ENCODE peak calls at places on chromosomes 13 and 19, in eight cellular contexts. One of them, this sample, is unnamed.

GRCh38 chr13:110499621-110500281 is 61.8 kb downstream of the RAB20 start:
- DNase-seq in GM10248: no peak
- DNase-seq in ovary: no peak
- DNase-seq in Right ventricle myocardium superior: no peak
- DNase-seq in Caki2: peak; percentile 75
- DNase-seq in ACHN: no peak
- DNase-seq in stimulated activated CD4-positive, alpha-beta T cell treated with anti-CD3 and anti-CD28 coated beads, TNF-alpha, amount 100 ng/mL, for 48 hours: no peak
- DNase-seq in NCI-H1105: peak; percentile 89
- DNase-seq in this sample: no peak

GRCh38 chr13:35699181-35699580 is 222.7 kb upstream of the MAB21L1 start:
- DNase-seq in ovary: no peak
- DNase-seq in Right ventricle myocardium superior: no peak
- DNase-seq in Caki2: no peak
- DNase-seq in GM10248: no peak
- DNase-seq in stimulated activated CD4-positive, alpha-beta T cell treated with anti-CD3 and anti-CD28 coated beads, TNF-alpha, amount 100 ng/mL, for 48 hours: no peak
- DNase-seq in ACHN: no peak
- DNase-seq in NCI-H1105: no peak
- DNase-seq in this sample: peak; percentile 75

GRCh38 chr13:39676315-39676876 is 20.9 kb downstream of the COG6 start:
- DNase-seq in ovary: no peak
- DNase-seq in stimulated activated CD4-positive, alpha-beta T cell treated with anti-CD3 and anti-CD28 coated beads, TNF-alpha, amount 100 ng/mL, for 48 hours: no peak
- DNase-seq in GM10248: peak; percentile 11
- DNase-seq in Caki2: no peak
- DNase-seq in NCI-H1105: peak; percentile 7
- DNase-seq in ACHN: no peak
- DNase-seq in Right ventricle myocardium superior: no peak
- DNase-seq in this sample: no peak

GRCh38 chr13:42892760-42893159 is 99.3 kb downstream of the EPSTI1 start:
- DNase-seq in GM10248: no peak
- DNase-seq in NCI-H1105: no peak
- DNase-seq in Caki2: no peak
- DNase-seq in stimulated activated CD4-positive, alpha-beta T cell treated with anti-CD3 and anti-CD28 coated beads, TNF-alpha, amount 100 ng/mL, for 48 hours: no peak
- DNase-seq in Right ventricle myocardium superior: no peak
- DNase-seq in ovary: no peak
- DNase-seq in ACHN: no peak
- DNase-seq in this sample: no peak

GRCh38 chr13:49878682-49879081 is 57.5 kb downstream of the SPRYD7 start:
- DNase-seq in ovary: no peak
- DNase-seq in GM10248: no peak
- DNase-seq in stimulated activated CD4-positive, alpha-beta T cell treated with anti-CD3 and anti-CD28 coated beads, TNF-alpha, amount 100 ng/mL, for 48 hours: no peak
- DNase-seq in Caki2: no peak
- DNase-seq in Right ventricle myocardium superior: no peak
- DNase-seq in ACHN: no peak
- DNase-seq in NCI-H1105: no peak
- DNase-seq in this sample: no peak

GRCh38 chr13:30976041-30976440 is 43.6 kb downstream of the TEX26 start:
- DNase-seq in ACHN: no peak
- DNase-seq in stimulated activated CD4-positive, alpha-beta T cell treated with anti-CD3 and anti-CD28 coated beads, TNF-alpha, amount 100 ng/mL, for 48 hours: no peak
- DNase-seq in GM10248: no peak
- DNase-seq in Caki2: no peak
- DNase-seq in NCI-H1105: no peak
- DNase-seq in ovary: no peak
- DNase-seq in Right ventricle myocardium superior: no peak
- DNase-seq in this sample: no peak

GRCh38 chr19:41324921-41325639 is 15.1 kb downstream of the CCDC97 start:
- DNase-seq in ovary: peak; percentile 83
- DNase-seq in GM10248: peak; percentile 33
- DNase-seq in Right ventricle myocardium superior: peak; percentile 80
- DNase-seq in ACHN: no peak
- DNase-seq in NCI-H1105: no peak
- DNase-seq in stimulated activated CD4-positive, alpha-beta T cell treated with anti-CD3 and anti-CD28 coated beads, TNF-alpha, amount 100 ng/mL, for 48 hours: no peak
- DNase-seq in Caki2: peak; percentile 82
- DNase-seq in this sample: peak; percentile 89

GRCh38 chr13:80448725-80449124 is 107.8 kb upstream of the SPRY2 start:
- DNase-seq in ACHN: no peak
- DNase-seq in NCI-H1105: no peak
- DNase-seq in ovary: no peak
- DNase-seq in GM10248: no peak
- DNase-seq in Caki2: no peak
- DNase-seq in stimulated activated CD4-positive, alpha-beta T cell treated with anti-CD3 and anti-CD28 coated beads, TNF-alpha, amount 100 ng/mL, for 48 hours: no peak
- DNase-seq in Right ventricle myocardium superior: no peak
- DNase-seq in this sample: no peak

GRCh38 chr13:44874886-44875630 is 114.2 kb downstream of the NUFIP1 start:
- DNase-seq in stimulated activated CD4-positive, alpha-beta T cell treated with anti-CD3 and anti-CD28 coated beads, TNF-alpha, amount 100 ng/mL, for 48 hours: no peak
- DNase-seq in ACHN: no peak
- DNase-seq in Right ventricle myocardium superior: no peak
- DNase-seq in Caki2: no peak
- DNase-seq in ovary: no peak
- DNase-seq in GM10248: no peak
- DNase-seq in NCI-H1105: no peak
- DNase-seq in this sample: no peak

GRCh38 chr19:7104783-7105447 is 35.4 kb downstream of the ZNF557 start:
- DNase-seq in GM10248: no peak
- DNase-seq in Caki2: no peak
- DNase-seq in ovary: no peak
- DNase-seq in ACHN: no peak
- DNase-seq in stimulated activated CD4-positive, alpha-beta T cell treated with anti-CD3 and anti-CD28 coated beads, TNF-alpha, amount 100 ng/mL, for 48 hours: no peak
- DNase-seq in NCI-H1105: no peak
- DNase-seq in Right ventricle myocardium superior: no peak
- DNase-seq in this sample: no peak

GRCh38 chr19:12647490-12648071 is 19.0 kb downstream of the MAN2B1 start:
- DNase-seq in GM10248: peak; percentile 73
- DNase-seq in ACHN: no peak
- DNase-seq in stimulated activated CD4-positive, alpha-beta T cell treated with anti-CD3 and anti-CD28 coated beads, TNF-alpha, amount 100 ng/mL, for 48 hours: no peak
- DNase-seq in Right ventricle myocardium superior: peak; percentile 64
- DNase-seq in ovary: peak; percentile 78
- DNase-seq in NCI-H1105: peak; percentile 85
- DNase-seq in Caki2: no peak
- DNase-seq in this sample: peak; percentile 83

GRCh38 chr19:49823472-49823871 is 5.4 kb downstream of the MED25 start:
- DNase-seq in NCI-H1105: peak; percentile 91
- DNase-seq in Caki2: no peak
- DNase-seq in stimulated activated CD4-positive, alpha-beta T cell treated with anti-CD3 and anti-CD28 coated beads, TNF-alpha, amount 100 ng/mL, for 48 hours: no peak
- DNase-seq in GM10248: no peak
- DNase-seq in Right ventricle myocardium superior: no peak
- DNase-seq in ovary: no peak
- DNase-seq in ACHN: no peak
- DNase-seq in this sample: no peak

GRCh38 chr19:18928018-18928805 is 8.7 kb downstream of the DDX49 start:
- DNase-seq in ACHN: no peak
- DNase-seq in stimulated activated CD4-positive, alpha-beta T cell treated with anti-CD3 and anti-CD28 coated beads, TNF-alpha, amount 100 ng/mL, for 48 hours: no peak
- DNase-seq in Caki2: no peak
- DNase-seq in Right ventricle myocardium superior: no peak
- DNase-seq in GM10248: no peak
- DNase-seq in ovary: no peak
- DNase-seq in NCI-H1105: no peak
- DNase-seq in this sample: no peak

GRCh38 chr19:6861683-6862286 is 25.6 kb upstream of the ADGRE1 start:
- DNase-seq in ACHN: no peak
- DNase-seq in NCI-H1105: no peak
- DNase-seq in GM10248: peak; percentile 8
- DNase-seq in Right ventricle myocardium superior: no peak
- DNase-seq in ovary: no peak
- DNase-seq in stimulated activated CD4-positive, alpha-beta T cell treated with anti-CD3 and anti-CD28 coated beads, TNF-alpha, amount 100 ng/mL, for 48 hours: no peak
- DNase-seq in Caki2: no peak
- DNase-seq in this sample: no peak

GRCh38 chr19:5046339-5047039 is 77.6 kb downstream of the KDM4B start:
- DNase-seq in Right ventricle myocardium superior: no peak
- DNase-seq in NCI-H1105: peak; percentile 98
- DNase-seq in Caki2: peak; percentile 44
- DNase-seq in ACHN: no peak
- DNase-seq in GM10248: no peak
- DNase-seq in stimulated activated CD4-positive, alpha-beta T cell treated with anti-CD3 and anti-CD28 coated beads, TNF-alpha, amount 100 ng/mL, for 48 hours: no peak
- DNase-seq in ovary: no peak
- DNase-seq in this sample: no peak

GRCh38 chr19:14147797-14148605 is 11.6 kb upstream of the ASF1B start:
- DNase-seq in ACHN: peak; percentile 40
- DNase-seq in Right ventricle myocardium superior: peak; percentile 85
- DNase-seq in stimulated activated CD4-positive, alpha-beta T cell treated with anti-CD3 and anti-CD28 coated beads, TNF-alpha, amount 100 ng/mL, for 48 hours: no peak
- DNase-seq in GM10248: peak; percentile 74
- DNase-seq in NCI-H1105: peak; percentile 37
- DNase-seq in Caki2: peak; percentile 26
- DNase-seq in ovary: peak; percentile 80
- DNase-seq in this sample: peak; percentile 91

GRCh38 chr13:75223981-75224742 is 257.8 kb downstream of the TBC1D4 start:
- DNase-seq in Right ventricle myocardium superior: no peak
- DNase-seq in NCI-H1105: no peak
- DNase-seq in ovary: no peak
- DNase-seq in Caki2: no peak
- DNase-seq in GM10248: no peak
- DNase-seq in ACHN: no peak
- DNase-seq in stimulated activated CD4-positive, alpha-beta T cell treated with anti-CD3 and anti-CD28 coated beads, TNF-alpha, amount 100 ng/mL, for 48 hours: no peak
- DNase-seq in this sample: no peak

GRCh38 chr13:50732712-50733111 is 110.8 kb downstream of the DLEU7 start:
- DNase-seq in GM10248: no peak
- DNase-seq in ovary: no peak
- DNase-seq in ACHN: no peak
- DNase-seq in stimulated activated CD4-positive, alpha-beta T cell treated with anti-CD3 and anti-CD28 coated beads, TNF-alpha, amount 100 ng/mL, for 48 hours: no peak
- DNase-seq in Caki2: no peak
- DNase-seq in NCI-H1105: no peak
- DNase-seq in Right ventricle myocardium superior: no peak
- DNase-seq in this sample: no peak

GRCh38 chr13:110714798-110715394 is 1.4 kb downstream of the ING1 start:
- DNase-seq in NCI-H1105: peak; percentile 89
- DNase-seq in ovary: peak; percentile 81
- DNase-seq in ACHN: peak; percentile 32
- DNase-seq in Caki2: no peak
- DNase-seq in stimulated activated CD4-positive, alpha-beta T cell treated with anti-CD3 and anti-CD28 coated beads, TNF-alpha, amount 100 ng/mL, for 48 hours: peak; percentile 8
- DNase-seq in Right ventricle myocardium superior: peak; percentile 80
- DNase-seq in GM10248: no peak
- DNase-seq in this sample: peak; percentile 86

This sample was measured in sigmoid colon.